ENCODE peak calls at places on chromosomes 5 and 9, in nine cellular contexts. One of them, this sample, is unnamed.

GRCh38 chr9:2876320-2876719 is 32.4 kb upstream of the PUM3 start:
- DNase-seq in lower leg skin: no peak
- DNase-seq in bronchial epithelial cell: no peak
- DNase-seq in psoas muscle: no peak
- DNase-seq in tibial nerve: no peak
- DNase-seq in astrocyte of the spinal cord: no peak
- DNase-seq in endothelial cell of umbilical vein: no peak
- DNase-seq in heart left ventricle: no peak
- DNase-seq in fibroblast of lung: no peak
- DNase-seq in this sample: no peak

GRCh38 chr9:15696979-15697378 is 144.1 kb downstream of the CCDC171 start:
- DNase-seq in lower leg skin: no peak
- DNase-seq in bronchial epithelial cell: no peak
- DNase-seq in psoas muscle: no peak
- DNase-seq in tibial nerve: no peak
- DNase-seq in astrocyte of the spinal cord: no peak
- DNase-seq in endothelial cell of umbilical vein: no peak
- DNase-seq in heart left ventricle: no peak
- DNase-seq in fibroblast of lung: peak
- DNase-seq in this sample: no peak

GRCh38 chr9:108671156-108671555 is 184.6 kb downstream of the ACTL7B start:
- DNase-seq in lower leg skin: no peak
- DNase-seq in bronchial epithelial cell: peak
- DNase-seq in psoas muscle: no peak
- DNase-seq in tibial nerve: no peak
- DNase-seq in astrocyte of the spinal cord: no peak
- DNase-seq in endothelial cell of umbilical vein: no peak
- DNase-seq in heart left ventricle: no peak
- DNase-seq in fibroblast of lung: peak
- DNase-seq in this sample: no peak

GRCh38 chr5:143442398-143442797 is 38.9 kb upstream of the NR3C1 start:
- DNase-seq in lower leg skin: no peak
- DNase-seq in bronchial epithelial cell: peak
- DNase-seq in psoas muscle: no peak
- DNase-seq in tibial nerve: no peak
- DNase-seq in astrocyte of the spinal cord: no peak
- DNase-seq in endothelial cell of umbilical vein: no peak
- DNase-seq in heart left ventricle: no peak
- DNase-seq in fibroblast of lung: peak
- DNase-seq in this sample: no peak

GRCh38 chr5:1511651-1512540 is 11.9 kb downstream of the LPCAT1 start:
- DNase-seq in lower leg skin: no peak
- DNase-seq in bronchial epithelial cell: peak
- DNase-seq in psoas muscle: peak
- DNase-seq in tibial nerve: no peak
- DNase-seq in astrocyte of the spinal cord: peak
- DNase-seq in endothelial cell of umbilical vein: no peak
- DNase-seq in heart left ventricle: peak
- DNase-seq in fibroblast of lung: peak
- DNase-seq in this sample: no peak

GRCh38 chr5:71905804-71906711 is 187.0 kb downstream of the CARTPT start:
- DNase-seq in lower leg skin: no peak
- DNase-seq in bronchial epithelial cell: no peak
- DNase-seq in psoas muscle: no peak
- DNase-seq in tibial nerve: no peak
- DNase-seq in astrocyte of the spinal cord: no peak
- DNase-seq in endothelial cell of umbilical vein: peak
- DNase-seq in heart left ventricle: no peak
- DNase-seq in fibroblast of lung: peak
- DNase-seq in this sample: peak

GRCh38 chr5:116071211-116071610 is 13.6 kb upstream of the COMMD10 start:
- DNase-seq in lower leg skin: no peak
- DNase-seq in bronchial epithelial cell: no peak
- DNase-seq in psoas muscle: no peak
- DNase-seq in tibial nerve: no peak
- DNase-seq in astrocyte of the spinal cord: no peak
- DNase-seq in endothelial cell of umbilical vein: no peak
- DNase-seq in heart left ventricle: no peak
- DNase-seq in fibroblast of lung: no peak
- DNase-seq in this sample: no peak

GRCh38 chr5:97297063-97297715 is 114.1 kb upstream of the RIOK2 start:
- DNase-seq in lower leg skin: no peak
- DNase-seq in bronchial epithelial cell: peak
- DNase-seq in psoas muscle: no peak
- DNase-seq in tibial nerve: no peak
- DNase-seq in astrocyte of the spinal cord: no peak
- DNase-seq in endothelial cell of umbilical vein: peak
- DNase-seq in heart left ventricle: no peak
- DNase-seq in fibroblast of lung: peak
- DNase-seq in this sample: no peak

GRCh38 chr5:172821340-172821985 is 12.6 kb upstream of the ERGIC1 start:
- DNase-seq in lower leg skin: no peak
- DNase-seq in bronchial epithelial cell: peak
- DNase-seq in psoas muscle: no peak
- DNase-seq in tibial nerve: no peak
- DNase-seq in astrocyte of the spinal cord: no peak
- DNase-seq in endothelial cell of umbilical vein: no peak
- DNase-seq in heart left ventricle: no peak
- DNase-seq in fibroblast of lung: no peak
- DNase-seq in this sample: no peak

GRCh38 chr5:169837686-169838085 is 142.6 kb downstream of the INSYN2B start:
- DNase-seq in lower leg skin: no peak
- DNase-seq in bronchial epithelial cell: no peak
- DNase-seq in psoas muscle: no peak
- DNase-seq in tibial nerve: no peak
- DNase-seq in astrocyte of the spinal cord: no peak
- DNase-seq in endothelial cell of umbilical vein: no peak
- DNase-seq in heart left ventricle: no peak
- DNase-seq in fibroblast of lung: peak
- DNase-seq in this sample: peak

GRCh38 chr5:17050236-17050635 is 114.1 kb upstream of the MYO10 start:
- DNase-seq in lower leg skin: no peak
- DNase-seq in bronchial epithelial cell: no peak
- DNase-seq in psoas muscle: no peak
- DNase-seq in tibial nerve: no peak
- DNase-seq in astrocyte of the spinal cord: no peak
- DNase-seq in endothelial cell of umbilical vein: peak
- DNase-seq in heart left ventricle: no peak
- DNase-seq in fibroblast of lung: no peak
- DNase-seq in this sample: no peak

GRCh38 chr5:17061973-17062470 is 125.9 kb upstream of the MYO10 start:
- DNase-seq in lower leg skin: no peak
- DNase-seq in bronchial epithelial cell: no peak
- DNase-seq in psoas muscle: no peak
- DNase-seq in tibial nerve: no peak
- DNase-seq in astrocyte of the spinal cord: no peak
- DNase-seq in endothelial cell of umbilical vein: no peak
- DNase-seq in heart left ventricle: peak
- DNase-seq in fibroblast of lung: no peak
- DNase-seq in this sample: no peak

GRCh38 chr5:17058438-17058837 is 122.3 kb upstream of the MYO10 start:
- DNase-seq in lower leg skin: no peak
- DNase-seq in bronchial epithelial cell: peak
- DNase-seq in psoas muscle: no peak
- DNase-seq in tibial nerve: no peak
- DNase-seq in astrocyte of the spinal cord: no peak
- DNase-seq in endothelial cell of umbilical vein: no peak
- DNase-seq in heart left ventricle: no peak
- DNase-seq in fibroblast of lung: no peak
- DNase-seq in this sample: no peak

GRCh38 chr5:17054911-17055310 is 118.8 kb upstream of the MYO10 start:
- DNase-seq in lower leg skin: no peak
- DNase-seq in bronchial epithelial cell: no peak
- DNase-seq in psoas muscle: no peak
- DNase-seq in tibial nerve: no peak
- DNase-seq in astrocyte of the spinal cord: no peak
- DNase-seq in endothelial cell of umbilical vein: no peak
- DNase-seq in heart left ventricle: no peak
- DNase-seq in fibroblast of lung: peak
- DNase-seq in this sample: no peak

DNA sequence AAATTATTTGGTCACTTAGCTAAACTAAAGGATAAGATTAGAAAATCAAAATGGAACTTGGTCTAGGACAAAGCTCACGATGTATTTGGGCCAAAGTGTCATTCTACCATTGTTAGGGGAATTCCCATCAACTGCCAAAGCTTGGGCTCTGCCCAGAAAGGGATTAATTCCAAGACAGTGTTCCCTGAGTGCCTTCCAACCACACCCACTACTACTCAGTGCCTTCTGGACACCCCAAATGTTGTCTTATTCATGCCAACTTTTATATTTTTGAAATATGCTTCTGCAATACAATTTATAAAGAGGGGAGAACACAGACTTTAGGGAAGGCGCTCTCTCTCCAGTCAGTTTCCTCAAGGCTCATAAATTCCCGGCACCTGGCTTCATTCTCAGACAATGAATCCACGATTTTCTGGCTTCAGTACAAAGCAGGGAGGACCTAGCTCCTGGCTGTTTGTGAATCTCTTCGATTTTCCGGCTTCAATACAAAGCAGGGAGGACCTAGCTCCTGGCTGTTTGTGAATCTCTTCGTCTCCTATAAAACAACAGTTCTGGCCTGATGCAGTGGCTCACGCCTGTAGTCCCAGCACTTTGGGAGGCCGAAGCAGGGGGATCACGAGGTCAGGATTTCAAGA is 120.1 kb upstream of the MYO10 start:
- DNase-seq in lower leg skin: peak
- DNase-seq in bronchial epithelial cell: peak
- DNase-seq in psoas muscle: no peak
- DNase-seq in tibial nerve: no peak
- DNase-seq in astrocyte of the spinal cord: no peak
- DNase-seq in endothelial cell of umbilical vein: peak
- DNase-seq in heart left ventricle: no peak
- DNase-seq in fibroblast of lung: peak
- DNase-seq in this sample: no peak
- TF ChIP-seq CTCF in lower leg skin: no peak
- TF ChIP-seq CTCF in bronchial epithelial cell: no peak
- TF ChIP-seq CTCF in psoas muscle: no peak
- TF ChIP-seq CTCF in tibial nerve: no peak
- TF ChIP-seq CTCF in astrocyte of the spinal cord: no peak
- TF ChIP-seq CTCF in endothelial cell of umbilical vein: no peak
- TF ChIP-seq CTCF in heart left ventricle: no peak
- TF ChIP-seq CTCF in fibroblast of lung: no peak
- TF ChIP-seq CTCF in this sample: no peak

GRCh38 chr5:75951158-75951557 is 132.0 kb upstream of the SV2C start:
- DNase-seq in lower leg skin: no peak
- DNase-seq in bronchial epithelial cell: no peak
- DNase-seq in psoas muscle: no peak
- DNase-seq in tibial nerve: no peak
- DNase-seq in astrocyte of the spinal cord: no peak
- DNase-seq in endothelial cell of umbilical vein: no peak
- DNase-seq in heart left ventricle: no peak
- DNase-seq in fibroblast of lung: no peak
- DNase-seq in this sample: no peak
- H3K4me3 ChIP-seq in lower leg skin: no peak
- H3K4me3 ChIP-seq in bronchial epithelial cell: no peak
- H3K4me3 ChIP-seq in psoas muscle: no peak
- H3K4me3 ChIP-seq in tibial nerve: no peak
- H3K4me3 ChIP-seq in astrocyte of the spinal cord: no peak
- H3K4me3 ChIP-seq in endothelial cell of umbilical vein: no peak
- H3K4me3 ChIP-seq in heart left ventricle: no peak
- H3K4me3 ChIP-seq in fibroblast of lung: no peak
- H3K4me3 ChIP-seq in this sample: no peak

GRCh38 chr5:175620527-175620926 is 37.3 kb upstream of the HRH2 start:
- DNase-seq in lower leg skin: no peak
- DNase-seq in bronchial epithelial cell: no peak
- DNase-seq in psoas muscle: no peak
- DNase-seq in tibial nerve: no peak
- DNase-seq in astrocyte of the spinal cord: no peak
- DNase-seq in endothelial cell of umbilical vein: no peak
- DNase-seq in heart left ventricle: no peak
- DNase-seq in fibroblast of lung: no peak
- DNase-seq in this sample: no peak
- TF ChIP-seq CTCF in lower leg skin: no peak
- TF ChIP-seq CTCF in bronchial epithelial cell: no peak
- TF ChIP-seq CTCF in psoas muscle: no peak
- TF ChIP-seq CTCF in tibial nerve: no peak
- TF ChIP-seq CTCF in astrocyte of the spinal cord: no peak
- TF ChIP-seq CTCF in endothelial cell of umbilical vein: no peak
- TF ChIP-seq CTCF in heart left ventricle: no peak
- TF ChIP-seq CTCF in fibroblast of lung: no peak
- TF ChIP-seq CTCF in this sample: no peak

DNA sequence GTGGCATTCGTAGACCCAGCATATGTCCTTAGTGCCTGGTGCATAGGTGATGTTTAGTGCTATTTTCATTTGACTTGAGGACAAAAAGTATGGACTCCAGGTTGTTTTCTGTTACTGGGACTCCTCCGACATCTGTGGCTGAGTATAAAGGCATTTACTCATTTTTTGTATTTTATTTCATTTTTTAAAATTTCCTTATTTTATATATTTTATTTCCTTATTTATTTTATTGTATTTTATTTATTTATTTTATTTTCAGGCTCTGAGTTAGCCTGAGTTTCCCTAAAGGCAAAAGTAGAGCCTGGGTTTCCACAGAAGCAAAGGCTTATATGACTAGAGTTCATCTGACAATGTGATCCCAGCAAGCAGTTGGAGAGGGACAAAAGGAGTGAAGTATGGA is 91.6 kb downstream of the FOCAD start:
- DNase-seq in lower leg skin: no peak
- DNase-seq in bronchial epithelial cell: no peak
- DNase-seq in psoas muscle: no peak
- DNase-seq in tibial nerve: no peak
- DNase-seq in astrocyte of the spinal cord: no peak
- DNase-seq in endothelial cell of umbilical vein: no peak
- DNase-seq in heart left ventricle: no peak
- DNase-seq in fibroblast of lung: no peak
- DNase-seq in this sample: no peak
- H3K4me3 ChIP-seq in lower leg skin: no peak
- H3K4me3 ChIP-seq in bronchial epithelial cell: no peak
- H3K4me3 ChIP-seq in psoas muscle: no peak
- H3K4me3 ChIP-seq in tibial nerve: no peak
- H3K4me3 ChIP-seq in astrocyte of the spinal cord: no peak
- H3K4me3 ChIP-seq in endothelial cell of umbilical vein: no peak
- H3K4me3 ChIP-seq in heart left ventricle: no peak
- H3K4me3 ChIP-seq in fibroblast of lung: no peak
- H3K4me3 ChIP-seq in this sample: no peak